ENCODE peak calls at places on chromosomes 13 and 19, in seven cellular contexts. G is colonic mucosa, I is left ventricle myocardium inferior, V is endodermal cell, D is kidney epithelial cell, J is cardiac muscle cell, X is uterus. R is an unnamed sample.

GRCh38 chr13:98960331-98961203 is 17.3 kb downstream of the DOCK9 start:
- DNase-seq in G (no peak), I (no peak), V (no peak), D (no peak), J (no peak), X (no peak), R (no peak)

GRCh38 chr13:35789335-35790166 is 313.1 kb upstream of the MAB21L1 start:
- DNase-seq in G (no peak), I (no peak), V (no peak), D (peak; percentile 10), J (peak; percentile 49), X (no peak), R (peak; percentile 67)

GRCh38 chr13:98405107-98405571 is 171.8 kb downstream of the STK24 start:
- DNase-seq in G (no peak), I (no peak), V (peak; percentile 70), D (no peak), J (peak; percentile 52), X (no peak), R (no peak)

GRCh38 chr19:49421039-49421877 is 2.0 kb downstream of the PTH2 start:
- DNase-seq in G (peak; percentile 56), I (peak; percentile 71), V (peak; percentile 99), D (no peak), J (peak; percentile 87), X (no peak), R (peak; percentile 69)

GRCh38 chr19:815775-816499 is 5.8 kb downstream of the PLPPR3 start:
- DNase-seq in G (no peak), I (no peak), V (peak; percentile 60), D (no peak), J (no peak), X (no peak), R (no peak)

GRCh38 chr19:17846146-17846545 is 1.6 kb downstream of the JAK3 start:
- DNase-seq in G (no peak), I (no peak), V (no peak), D (no peak), J (no peak), X (no peak), R (no peak)

GRCh38 chr19:53538378-53539109 is 599 bp downstream of the ZNF331 start:
- DNase-seq in G (no peak), I (no peak), V (peak; percentile 56), D (no peak), J (no peak), X (no peak), R (peak; percentile 20)

GRCh38 chr19:16442386-16443276 is 29.1 kb downstream of the EPS15L1 start:
- DNase-seq in G (peak; percentile 81), I (peak; percentile 61), V (no peak), D (no peak), J (peak; percentile 40), X (peak; percentile 51), R (no peak)

GRCh38 chr13:21683034-21683733 is 12.3 kb downstream of the FGF9 start:
- DNase-seq in G (no peak), I (no peak), V (no peak), D (peak; percentile 89), J (no peak), X (no peak), R (peak; percentile 32)

GRCh38 chr19:48899781-48900476 is at the start of gene NUCB1:
- DNase-seq in G (peak; percentile 100), I (peak; percentile 99), V (peak; percentile 100), D (peak; percentile 92), J (peak; percentile 100), X (peak; percentile 100), R (peak; percentile 99)

GRCh38 chr13:33633701-33634525 is 184.0 kb upstream of the RFC3 start:
- DNase-seq in G (no peak), I (no peak), V (no peak), D (no peak), J (no peak), X (no peak), R (no peak)

GRCh38 chr19:49791776-49792445 is 21.2 kb downstream of the FUZ start:
- DNase-seq in G (no peak), I (no peak), V (no peak), D (no peak), J (no peak), X (no peak), R (no peak)

GRCh38 chr13:58437436-58437835 is 805.9 kb downstream of the PCDH17 start:
- DNase-seq in G (no peak), I (no peak), V (no peak), D (no peak), J (no peak), X (no peak), R (no peak)

GRCh38 chr19:19334063-19334988 is 13.7 kb downstream of the MAU2 start:
- DNase-seq in G (no peak), I (no peak), V (no peak), D (no peak), J (no peak), X (no peak), R (no peak)

GRCh38 chr13:52785721-52786120 is 46.1 kb upstream of the CNMD start:
- DNase-seq in G (no peak), I (no peak), V (no peak), D (no peak), J (no peak), X (no peak), R (no peak)

GRCh38 chr19:10305139-10305806 is 4.3 kb downstream of the ZGLP1 start:
- DNase-seq in G (no peak), I (no peak), V (no peak), D (no peak), J (no peak), X (no peak), R (peak; percentile 76)

GRCh38 chr19:49957262-49957915 is 3.6 kb downstream of the SIGLEC11 start:
- DNase-seq in G (no peak), I (no peak), V (no peak), D (no peak), J (no peak), X (no peak), R (no peak)

GRCh38 chr19:34841780-34842179 is 68.8 kb upstream of the ZNF599 start:
- DNase-seq in G (no peak), I (no peak), V (peak; percentile 54), D (no peak), J (no peak), X (no peak), R (no peak)

GRCh38 chr19:34835952-34836351 is 62.9 kb upstream of the ZNF599 start:
- DNase-seq in G (no peak), I (no peak), V (no peak), D (no peak), J (no peak), X (no peak), R (no peak)

GRCh38 chr19:34837262-34837661 is 64.2 kb upstream of the ZNF599 start:
- DNase-seq in G (peak; percentile 68), I (peak; percentile 74), V (no peak), D (no peak), J (no peak), X (peak; percentile 56), R (no peak)

GRCh38 chr19:34838248-34838647 is 65.2 kb upstream of the ZNF599 start:
- DNase-seq in G (no peak), I (no peak), V (no peak), D (no peak), J (peak; percentile 25), X (no peak), R (no peak)

DNA sequence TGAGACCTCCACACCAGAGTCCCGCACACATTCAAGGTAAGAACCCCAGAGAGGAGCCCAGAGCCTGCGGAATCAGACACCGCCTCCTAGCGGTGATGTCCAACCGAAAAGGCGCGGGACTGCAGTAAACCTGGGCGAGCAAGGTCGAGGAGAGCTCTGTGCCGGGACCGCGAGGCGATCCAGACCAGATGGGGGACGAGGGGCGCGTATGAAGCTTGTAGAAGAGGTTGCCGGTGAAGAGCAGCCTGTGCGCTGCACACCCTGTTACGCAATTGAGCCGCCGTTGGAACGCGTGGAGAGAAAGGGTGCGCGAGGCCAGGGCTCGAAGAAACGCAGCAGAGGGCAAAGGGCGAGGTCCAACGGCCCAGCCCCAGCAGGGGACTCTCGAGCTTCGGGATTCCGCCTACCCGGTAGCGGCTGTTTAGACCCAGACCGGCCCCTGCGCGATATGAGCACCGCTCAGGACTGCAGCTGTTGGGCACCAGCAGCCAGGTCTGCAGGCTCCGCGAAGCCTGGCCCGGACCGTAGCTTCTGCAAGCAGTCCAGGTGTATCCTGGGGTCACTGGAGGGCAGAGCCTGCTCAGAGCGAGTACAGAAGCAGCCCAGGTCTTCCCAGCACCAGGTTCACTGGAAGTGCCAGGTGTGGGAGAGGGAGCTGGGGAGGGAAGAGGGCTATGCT is 65.9 kb upstream of the ZNF599 start:
- DNase-seq in G (peak; percentile 45), I (no peak), V (peak; percentile 92), D (no peak), J (peak; percentile 55), X (no peak), R (no peak)
- H3K4me3 ChIP-seq in G (no peak overlapping the region), I (peak overlapping the region; percentile 53), V (no peak overlapping the region), D (no peak overlapping the region), J (no peak overlapping the region), X (no peak overlapping the region), R (no peak overlapping the region)

DNA sequence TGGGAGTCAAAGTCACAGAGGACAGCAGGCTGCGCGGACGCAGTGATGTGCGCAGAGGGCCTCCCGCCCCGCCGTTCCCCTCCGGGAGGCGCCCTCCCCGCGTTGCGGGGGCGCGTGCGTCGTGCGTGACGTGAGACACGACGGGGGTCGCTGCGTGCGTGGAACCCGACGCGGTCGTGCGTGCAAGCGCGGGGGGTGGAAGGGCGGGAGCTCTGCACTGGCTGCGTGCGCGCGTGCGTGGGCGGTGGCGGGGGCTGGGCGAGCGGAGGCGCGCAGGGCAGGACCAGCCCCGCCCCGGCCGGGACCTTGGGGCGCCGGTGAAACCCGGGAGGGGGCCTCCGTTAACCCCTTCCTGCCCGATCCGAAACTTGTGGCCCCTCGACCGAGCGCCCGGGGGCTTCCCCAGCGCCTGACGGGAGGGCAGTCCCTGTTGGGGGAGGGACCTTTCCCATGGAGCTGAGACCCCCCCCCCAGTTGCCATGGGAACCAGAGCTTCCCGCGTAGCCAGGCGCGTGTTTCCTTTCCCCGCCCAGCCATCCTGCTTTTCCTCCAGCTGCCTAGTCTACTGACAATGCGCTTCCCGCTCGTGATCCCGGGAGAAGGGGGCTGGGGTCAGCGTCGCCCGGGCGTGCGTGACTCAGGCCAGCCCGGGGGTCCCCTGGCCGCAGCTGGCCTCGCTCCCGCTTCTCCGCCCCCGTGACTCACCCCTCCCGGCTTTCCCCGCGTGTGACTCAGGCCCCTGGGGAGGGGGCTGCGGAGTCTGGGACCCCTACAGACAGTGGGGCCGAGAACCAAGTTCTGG is 7.3 kb upstream of the HOOK2 start:
- DNase-seq in G (peak; percentile 84), I (peak; percentile 92), V (peak; percentile 78), D (no peak), J (peak; percentile 70), X (peak; percentile 93), R (peak; percentile 87)
- TF ChIP-seq CTCF in G (no peak), I (no peak), V (no peak), D (no peak), J (no peak), X (no peak), R (no peak)

DNA sequence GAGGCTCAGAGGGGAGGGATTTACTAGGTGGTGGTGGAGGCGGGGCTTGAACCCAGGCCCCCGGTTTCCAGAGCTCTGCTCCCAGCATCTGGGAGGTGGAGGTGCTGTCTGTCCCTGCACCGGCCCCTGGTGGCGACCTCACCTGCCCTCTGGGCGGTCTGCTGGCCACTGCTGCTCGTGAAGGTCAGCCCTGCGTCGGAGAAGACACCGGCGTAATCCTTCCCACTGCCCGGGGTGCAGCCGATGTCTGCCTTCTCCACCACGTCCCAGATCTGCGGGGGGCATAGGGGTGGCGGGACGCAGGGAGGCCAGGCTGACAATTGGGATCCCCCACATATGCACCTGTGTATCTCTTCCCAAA is 12.8 kb downstream of the C3 start:
- DNase-seq in G (no peak), I (no peak), V (no peak), D (no peak), J (no peak), X (no peak), R (no peak)
- H3K4me3 ChIP-seq in G (no peak overlapping the region), I (no peak overlapping the region), V (no peak overlapping the region), D (no peak overlapping the region), J (no peak overlapping the region), X (no peak overlapping the region), R (no peak overlapping the region)

GRCh38 chr13:114234645-114235421 is at the start of gene CDC16:
- DNase-seq in G (peak; percentile 96), I (peak; percentile 94), V (peak; percentile 97), D (peak; percentile 62), J (peak; percentile 90), X (peak; percentile 94), R (peak; percentile 97)
- TF ChIP-seq CTCF in G (peak; percentile 26), I (peak; percentile 47), V (peak; percentile 51), D (no peak), J (no peak), X (no peak), R (no peak)

R was measured in foreskin fibroblast.